ENCODE peak calls at places on chromosomes 11 and 22, in six cellular contexts. One of them, this sample, is unnamed.

GRCh38 chr11:121161349-121161917 is 60.4 kb downstream of the TECTA start:
- DNase-seq in GM12878: no peak
- DNase-seq in endothelial cell of umbilical vein: no peak
- DNase-seq in HepG2: no peak
- DNase-seq in A549: no peak
- DNase-seq in K562: no peak
- DNase-seq in this sample: no peak

GRCh38 chr11:131894615-131895544 is 524.5 kb downstream of the NTM start:
- DNase-seq in HepG2: no peak
- DNase-seq in GM12878: no peak
- DNase-seq in A549: no peak
- DNase-seq in endothelial cell of umbilical vein: no peak
- DNase-seq in K562: no peak
- DNase-seq in this sample: no peak

GRCh38 chr11:72736452-72737069 is 15.6 kb downstream of the ARAP1 start:
- DNase-seq in endothelial cell of umbilical vein: peak
- DNase-seq in HepG2: no peak
- DNase-seq in K562: peak
- DNase-seq in A549: peak
- DNase-seq in GM12878: no peak
- DNase-seq in this sample: peak

GRCh38 chr11:59678118-59678812 is 9.4 kb upstream of the PATL1 start:
- DNase-seq in A549: no peak
- DNase-seq in endothelial cell of umbilical vein: no peak
- DNase-seq in K562: no peak
- DNase-seq in GM12878: no peak
- DNase-seq in HepG2: no peak
- DNase-seq in this sample: no peak

GRCh38 chr11:37506516-37506915 is 908.5 kb upstream of the RAG2 start:
- DNase-seq in endothelial cell of umbilical vein: no peak
- DNase-seq in K562: no peak
- DNase-seq in A549: no peak
- DNase-seq in GM12878: no peak
- DNase-seq in HepG2: no peak
- DNase-seq in this sample: peak

GRCh38 chr22:38715176-38715764 is 9.5 kb downstream of the GTPBP1 start:
- DNase-seq in HepG2: no peak
- DNase-seq in K562: no peak
- DNase-seq in endothelial cell of umbilical vein: no peak
- DNase-seq in GM12878: no peak
- DNase-seq in A549: no peak
- DNase-seq in this sample: no peak

GRCh38 chr22:44578115-44578457 is 80.1 kb upstream of the RTL6 start:
- DNase-seq in endothelial cell of umbilical vein: no peak
- DNase-seq in K562: no peak
- DNase-seq in HepG2: no peak
- DNase-seq in A549: no peak
- DNase-seq in GM12878: no peak
- DNase-seq in this sample: no peak

GRCh38 chr22:44428941-44429615 is 69.0 kb downstream of the RTL6 start:
- DNase-seq in endothelial cell of umbilical vein: no peak
- DNase-seq in K562: no peak
- DNase-seq in HepG2: no peak
- DNase-seq in A549: no peak
- DNase-seq in GM12878: no peak
- DNase-seq in this sample: no peak

GRCh38 chr11:76661306-76661751 is 9.2 kb downstream of the LRRC32 start:
- DNase-seq in HepG2: no peak
- DNase-seq in GM12878: no peak
- DNase-seq in K562: no peak
- DNase-seq in A549: no peak
- DNase-seq in endothelial cell of umbilical vein: no peak
- DNase-seq in this sample: no peak

GRCh38 chr11:77141034-77141433 is 13.0 kb downstream of the MYO7A start:
- DNase-seq in GM12878: no peak
- DNase-seq in endothelial cell of umbilical vein: peak
- DNase-seq in HepG2: peak
- DNase-seq in K562: no peak
- DNase-seq in A549: no peak
- DNase-seq in this sample: no peak

GRCh38 chr11:91932151-91932821 is 292.3 kb upstream of the FAT3 start:
- DNase-seq in endothelial cell of umbilical vein: no peak
- DNase-seq in A549: no peak
- DNase-seq in HepG2: no peak
- DNase-seq in K562: no peak
- DNase-seq in GM12878: no peak
- DNase-seq in this sample: no peak

GRCh38 chr11:57466680-57467079 is 6.4 kb downstream of the RTN4RL2 start:
- DNase-seq in HepG2: no peak
- DNase-seq in GM12878: no peak
- DNase-seq in K562: no peak
- DNase-seq in A549: no peak
- DNase-seq in endothelial cell of umbilical vein: no peak
- DNase-seq in this sample: peak
- TF ChIP-seq CTCF in HepG2: no peak
- TF ChIP-seq CTCF in GM12878: no peak
- TF ChIP-seq CTCF in K562: no peak
- TF ChIP-seq CTCF in A549: no peak
- TF ChIP-seq CTCF in endothelial cell of umbilical vein: no peak
- TF ChIP-seq CTCF in this sample: peak

GRCh38 chr22:42719133-42719532 is 1.5 kb downstream of the A4GALT start:
- DNase-seq in K562: no peak
- DNase-seq in HepG2: no peak
- DNase-seq in endothelial cell of umbilical vein: no peak
- DNase-seq in GM12878: no peak
- DNase-seq in A549: no peak
- DNase-seq in this sample: no peak
- TF ChIP-seq MAX in K562: no peak
- TF ChIP-seq MAX in HepG2: no peak
- TF ChIP-seq MAX in endothelial cell of umbilical vein: no peak
- TF ChIP-seq MAX in GM12878: no peak
- TF ChIP-seq MAX in A549: no peak
- TF ChIP-seq MAX in this sample: no peak

GRCh38 chr11:19367051-19367709 is 126.4 kb upstream of the E2F8 start:
- DNase-seq in A549: no peak
- DNase-seq in HepG2: no peak
- DNase-seq in GM12878: no peak
- DNase-seq in endothelial cell of umbilical vein: peak
- DNase-seq in K562: no peak
- DNase-seq in this sample: no peak

GRCh38 chr11:19370100-19370861 is 129.5 kb upstream of the E2F8 start:
- DNase-seq in A549: no peak
- DNase-seq in HepG2: no peak
- DNase-seq in K562: no peak
- DNase-seq in endothelial cell of umbilical vein: peak
- DNase-seq in GM12878: no peak
- DNase-seq in this sample: peak

GRCh38 chr11:19372381-19372780 is 131.6 kb upstream of the E2F8 start:
- DNase-seq in HepG2: no peak
- DNase-seq in endothelial cell of umbilical vein: no peak
- DNase-seq in K562: no peak
- DNase-seq in A549: no peak
- DNase-seq in GM12878: no peak
- DNase-seq in this sample: no peak

GRCh38 chr11:19365743-19366410 is 125.1 kb upstream of the E2F8 start:
- DNase-seq in HepG2: no peak
- DNase-seq in endothelial cell of umbilical vein: peak
- DNase-seq in A549: no peak
- DNase-seq in K562: no peak
- DNase-seq in GM12878: no peak
- DNase-seq in this sample: no peak

DNA sequence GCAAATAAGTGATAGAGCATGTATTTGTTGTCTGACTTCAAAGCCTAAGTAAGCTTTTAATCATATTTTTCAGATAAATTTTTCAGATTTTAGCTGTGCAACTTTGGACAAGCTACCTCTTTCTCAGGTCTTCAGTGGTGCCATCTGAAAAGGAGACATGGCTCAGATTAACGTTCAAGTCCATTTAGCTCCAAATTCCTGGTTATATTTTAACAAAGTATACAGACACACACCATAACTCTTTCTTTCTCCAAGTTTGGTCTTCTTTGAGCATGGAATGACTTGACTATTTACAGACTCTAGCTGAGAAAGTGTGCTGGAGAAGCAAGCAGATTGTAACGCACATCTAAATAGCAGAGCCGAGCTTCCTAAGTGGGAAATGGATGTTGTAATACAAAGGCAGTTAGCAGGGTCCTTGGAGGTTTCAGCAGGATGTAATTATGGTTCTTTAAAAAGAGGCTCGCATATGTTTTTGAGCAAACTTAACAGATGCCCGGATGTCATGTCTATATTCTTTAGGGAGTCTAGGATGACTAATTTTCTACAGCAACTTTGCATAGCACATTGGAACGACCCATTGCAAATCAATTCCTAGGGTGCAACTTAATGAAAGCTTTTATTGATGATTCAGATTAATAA is 128.1 kb upstream of the E2F8 start:
- DNase-seq in HepG2: no peak
- DNase-seq in GM12878: no peak
- DNase-seq in endothelial cell of umbilical vein: peak
- DNase-seq in K562: no peak
- DNase-seq in A549: no peak
- DNase-seq in this sample: peak
- TF ChIP-seq MYC in HepG2: no peak
- TF ChIP-seq MYC in GM12878: no peak
- TF ChIP-seq MYC in endothelial cell of umbilical vein: no peak
- TF ChIP-seq MYC in K562: no peak
- TF ChIP-seq MYC in A549: no peak
- TF ChIP-seq MYC in this sample: peak

DNA sequence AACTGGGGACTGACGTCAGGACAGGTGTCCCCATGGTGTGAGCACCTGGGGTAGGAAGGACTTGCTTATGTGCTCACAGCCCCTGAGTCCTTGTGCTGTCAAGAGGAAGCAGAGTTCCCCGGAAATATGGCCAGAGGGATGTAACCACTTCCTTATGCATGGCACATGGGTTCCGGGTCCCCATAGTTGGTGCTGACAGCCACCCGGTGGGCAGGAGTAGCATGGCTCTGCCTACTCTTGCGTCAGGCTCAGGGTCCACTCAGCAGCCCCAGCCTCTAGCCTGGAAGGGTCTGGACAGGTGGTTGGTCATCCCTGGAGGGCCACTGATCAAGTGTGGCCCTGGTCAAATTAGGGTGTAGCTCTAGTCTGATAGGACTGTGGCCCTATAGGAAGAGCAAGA is 42.8 kb upstream of the CCND1 start:
- DNase-seq in GM12878: no peak
- DNase-seq in K562: no peak
- DNase-seq in HepG2: no peak
- DNase-seq in A549: no peak
- DNase-seq in endothelial cell of umbilical vein: peak
- DNase-seq in this sample: peak
- TF ChIP-seq CTCF in GM12878: no peak
- TF ChIP-seq CTCF in K562: no peak
- TF ChIP-seq CTCF in HepG2: no peak
- TF ChIP-seq CTCF in A549: peak
- TF ChIP-seq CTCF in endothelial cell of umbilical vein: peak
- TF ChIP-seq CTCF in this sample: peak

This sample was measured in NB4.